ENCODE peak calls at places on chromosomes 13 and 19, in ten cellular contexts. H, S, I, D, W, M, U, Z, Y and X are unnamed samples.

GRCh38 chr19:6248856-6249255 is 30.9 kb downstream of the MLLT1 start:
- DNase-seq in H (no peak), S (no peak), I (no peak), D (no peak), W (no peak), M (no peak), U (no peak), Z (no peak), Y (no peak), X (no peak)

GRCh38 chr13:71751074-71751473 is 115.9 kb downstream of the DACH1 start:
- DNase-seq in H (no peak), S (no peak), I (no peak), D (no peak), W (no peak), M (no peak), U (no peak), Z (no peak), Y (no peak), X (no peak)

GRCh38 chr19:6260912-6261636 is 18.7 kb downstream of the MLLT1 start:
- DNase-seq in H (peak; percentile 44), S (peak; percentile 35), I (no peak), D (no peak), W (peak; percentile 17), M (peak; percentile 64), U (no peak), Z (no peak), Y (no peak), X (no peak)

GRCh38 chr13:29594710-29595379 is 643 bp downstream of the SLC7A1 start:
- DNase-seq in H (peak; percentile 49), S (peak; percentile 66), I (peak; percentile 68), D (peak; percentile 87), W (peak; percentile 80), M (peak; percentile 78), U (peak; percentile 90), Z (peak; percentile 65), Y (peak; percentile 54), X (peak; percentile 35)

GRCh38 chr13:73063166-73063565 is 4.4 kb downstream of the KLF5 start:
- DNase-seq in H (no peak), S (no peak), I (no peak), D (no peak), W (no peak), M (no peak), U (no peak), Z (no peak), Y (no peak), X (no peak)

GRCh38 chr13:60258349-60258748 is 94.6 kb upstream of the DIAPH3 start:
- DNase-seq in H (no peak), S (no peak), I (no peak), D (no peak), W (no peak), M (no peak), U (no peak), Z (no peak), Y (no peak), X (no peak)

GRCh38 chr19:49142866-49143335 is 12.3 kb downstream of the HRC start:
- DNase-seq in H (peak; percentile 92), S (peak; percentile 94), I (peak; percentile 98), D (peak; percentile 93), W (peak; percentile 83), M (peak; percentile 93), U (peak; percentile 94), Z (peak; percentile 91), Y (peak; percentile 60), X (peak; percentile 72)

GRCh38 chr13:88919970-88920628 is 1248.9 kb downstream of the SLITRK5 start:
- DNase-seq in H (no peak), S (no peak), I (no peak), D (no peak), W (no peak), M (no peak), U (no peak), Z (no peak), Y (peak; percentile 2), X (no peak)

GRCh38 chr19:15468675-15469512 is 4.5 kb upstream of the RASAL3 start:
- DNase-seq in H (peak; percentile 49), S (no peak), I (no peak), D (no peak), W (no peak), M (no peak), U (no peak), Z (no peak), Y (no peak), X (no peak)

GRCh38 chr19:15464394-15465385 is at the start of gene RASAL3:
- DNase-seq in H (no peak), S (no peak), I (no peak), D (no peak), W (no peak), M (peak; percentile 57), U (no peak), Z (peak; percentile 60), Y (peak; percentile 66), X (no peak)

GRCh38 chr19:15466851-15467733 is 2.7 kb upstream of the RASAL3 start:
- DNase-seq in H (peak; percentile 99), S (no peak), I (no peak), D (no peak), W (no peak), M (no peak), U (no peak), Z (peak; percentile 23), Y (peak; percentile 35), X (no peak)

GRCh38 chr19:15469513-15470297 is 5.4 kb upstream of the RASAL3 start:
- DNase-seq in H (no peak), S (no peak), I (no peak), D (no peak), W (no peak), M (peak; percentile 58), U (no peak), Z (peak; percentile 24), Y (no peak), X (no peak)

DNA sequence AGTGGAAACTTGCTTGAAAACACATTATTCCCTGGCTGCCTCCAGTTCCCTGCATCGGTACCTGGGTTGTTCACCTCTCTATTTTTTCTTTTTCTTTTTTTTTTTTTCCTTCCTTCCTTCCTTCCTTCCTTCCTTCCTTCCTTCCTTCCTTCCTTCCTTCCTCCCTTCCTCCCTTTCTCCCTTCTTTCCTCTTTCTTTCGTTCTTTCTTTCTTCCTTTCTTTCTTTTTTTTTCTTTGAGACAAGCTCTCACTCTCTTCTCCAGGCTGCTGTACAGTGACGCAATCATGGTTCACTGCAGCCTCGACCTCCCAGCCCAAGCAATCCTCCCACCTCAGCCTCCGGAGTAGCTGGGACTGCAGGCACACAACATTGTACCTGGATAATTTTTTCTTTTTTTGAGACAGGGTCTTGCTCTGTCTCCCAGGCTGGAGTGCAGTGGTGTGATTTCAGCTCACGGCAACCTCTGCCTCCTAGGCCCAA is 3.4 kb upstream of the RASAL3 start:
- DNase-seq in H (no peak), S (no peak), I (no peak), D (no peak), W (no peak), M (no peak), U (no peak), Z (no peak), Y (no peak), X (no peak)
- H3K4me1 ChIP-seq in H (peaks cover 39% of the 10 kb centered on the region), S (peaks cover 8% of the 10 kb centered on the region), I (no peaks in the 10 kb centered on the region), D (peaks cover 9% of the 10 kb centered on the region), W (peaks cover 7% of the 10 kb centered on the region), M (no peaks in the 10 kb centered on the region), U (no peaks in the 10 kb centered on the region), Z (peaks cover 21% of the 10 kb centered on the region), Y (peaks cover 53% of the 10 kb centered on the region), X (no peaks in the 10 kb centered on the region)

DNA sequence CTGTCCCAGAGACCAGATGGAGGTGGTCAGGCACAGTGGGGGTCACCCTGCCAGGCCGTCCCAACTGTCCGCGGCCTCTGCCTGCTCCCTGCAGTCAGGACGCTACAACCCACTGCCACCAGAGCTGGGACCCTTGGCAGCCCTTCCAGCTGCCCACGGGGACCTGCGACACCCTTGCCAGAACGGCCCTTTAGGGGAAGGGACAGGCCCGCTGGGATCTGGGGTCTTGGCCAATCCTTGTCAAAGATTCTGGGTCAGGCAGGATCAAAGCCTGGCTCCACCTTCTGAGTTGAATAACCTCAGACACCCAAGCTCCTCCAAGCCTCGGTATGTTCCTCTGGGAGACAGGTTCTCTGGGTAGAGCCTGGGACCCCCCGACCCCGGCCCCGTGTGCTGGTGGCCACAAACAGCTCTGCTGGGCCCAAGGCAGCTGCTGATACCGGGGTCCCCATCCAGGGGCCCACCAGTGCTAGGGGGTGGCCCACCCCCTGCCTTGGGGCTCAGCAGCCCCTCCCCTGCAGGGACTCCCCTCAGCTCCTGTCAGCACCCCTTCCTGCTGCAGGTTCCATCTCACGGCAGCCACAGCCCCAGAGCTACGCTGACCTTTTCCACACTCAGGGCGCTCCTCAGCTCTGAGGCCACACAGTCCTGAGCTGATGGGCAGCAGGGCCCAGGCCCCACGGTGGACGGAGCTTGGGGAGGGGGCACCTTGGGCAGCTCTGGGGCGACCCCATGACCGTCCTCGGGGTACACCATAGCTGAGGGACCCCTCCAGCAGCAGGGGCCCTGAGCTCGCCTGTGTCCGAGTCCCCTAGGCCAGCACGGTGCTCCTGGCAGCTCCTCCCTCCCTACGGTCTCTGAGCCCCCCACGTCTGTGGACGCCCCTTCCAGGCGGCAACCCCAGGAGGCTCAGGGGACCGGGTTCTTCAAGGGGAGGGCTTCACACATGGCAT is 18.4 kb downstream of the SBNO2 start:
- DNase-seq in H (no peak), S (no peak), I (no peak), D (no peak), W (no peak), M (no peak), U (no peak), Z (no peak), Y (no peak), X (no peak)
- H3K4me1 ChIP-seq in H (peaks cover 3% of the 10 kb centered on the region), S (peaks cover 25% of the 10 kb centered on the region), I (peaks cover 8% of the 10 kb centered on the region), D (peaks cover 56% of the 10 kb centered on the region), W (no peaks in the 10 kb centered on the region), M (peaks cover 33% of the 10 kb centered on the region), U (peaks cover 17% of the 10 kb centered on the region), Z (peaks cover 20% of the 10 kb centered on the region), Y (no peaks in the 10 kb centered on the region), X (peaks cover 58% of the 10 kb centered on the region)

GRCh38 chr19:1259873-1260748 is 9.0 kb upstream of the CIRBP start:
- DNase-seq in H (peak; percentile 24), S (no peak), I (no peak), D (peak; percentile 75), W (no peak), M (no peak), U (no peak), Z (peak; percentile 63), Y (peak; percentile 70), X (no peak)

GRCh38 chr19:1260749-1261511 is 8.2 kb upstream of the CIRBP start:
- DNase-seq in H (peak; percentile 96), S (peak; percentile 97), I (peak; percentile 98), D (peak; percentile 98), W (peak; percentile 93), M (peak; percentile 99), U (peak; percentile 98), Z (peak; percentile 98), Y (peak; percentile 97), X (no peak)

GRCh38 chr19:1258161-1258492 is 9.7 kb downstream of the MIDN start:
- DNase-seq in H (no peak), S (no peak), I (no peak), D (no peak), W (no peak), M (no peak), U (no peak), Z (no peak), Y (no peak), X (no peak)

GRCh38 chr19:1258707-1259205 is 10.4 kb downstream of the MIDN start:
- DNase-seq in H (no peak), S (no peak), I (no peak), D (no peak), W (no peak), M (no peak), U (no peak), Z (no peak), Y (no peak), X (no peak)

GRCh38 chr19:1259206-1259872 is 9.8 kb upstream of the CIRBP start:
- DNase-seq in H (peak; percentile 62), S (peak; percentile 79), I (no peak), D (peak; percentile 87), W (peak; percentile 84), M (peak; percentile 89), U (no peak), Z (peak; percentile 88), Y (peak; percentile 82), X (no peak)
- H3K4me1 ChIP-seq in H (peaks cover 47% of the 10 kb centered on the region), S (peaks cover 89% of the 10 kb centered on the region), I (peaks cover 21% of the 10 kb centered on the region), D (peaks cover 80% of the 10 kb centered on the region), W (peaks cover 78% of the 10 kb centered on the region), M (peaks cover 57% of the 10 kb centered on the region), U (peaks cover 33% of the 10 kb centered on the region), Z (peaks cover 79% of the 10 kb centered on the region), Y (peaks cover 77% of the 10 kb centered on the region), X (peaks cover 78% of the 10 kb centered on the region)

DNA sequence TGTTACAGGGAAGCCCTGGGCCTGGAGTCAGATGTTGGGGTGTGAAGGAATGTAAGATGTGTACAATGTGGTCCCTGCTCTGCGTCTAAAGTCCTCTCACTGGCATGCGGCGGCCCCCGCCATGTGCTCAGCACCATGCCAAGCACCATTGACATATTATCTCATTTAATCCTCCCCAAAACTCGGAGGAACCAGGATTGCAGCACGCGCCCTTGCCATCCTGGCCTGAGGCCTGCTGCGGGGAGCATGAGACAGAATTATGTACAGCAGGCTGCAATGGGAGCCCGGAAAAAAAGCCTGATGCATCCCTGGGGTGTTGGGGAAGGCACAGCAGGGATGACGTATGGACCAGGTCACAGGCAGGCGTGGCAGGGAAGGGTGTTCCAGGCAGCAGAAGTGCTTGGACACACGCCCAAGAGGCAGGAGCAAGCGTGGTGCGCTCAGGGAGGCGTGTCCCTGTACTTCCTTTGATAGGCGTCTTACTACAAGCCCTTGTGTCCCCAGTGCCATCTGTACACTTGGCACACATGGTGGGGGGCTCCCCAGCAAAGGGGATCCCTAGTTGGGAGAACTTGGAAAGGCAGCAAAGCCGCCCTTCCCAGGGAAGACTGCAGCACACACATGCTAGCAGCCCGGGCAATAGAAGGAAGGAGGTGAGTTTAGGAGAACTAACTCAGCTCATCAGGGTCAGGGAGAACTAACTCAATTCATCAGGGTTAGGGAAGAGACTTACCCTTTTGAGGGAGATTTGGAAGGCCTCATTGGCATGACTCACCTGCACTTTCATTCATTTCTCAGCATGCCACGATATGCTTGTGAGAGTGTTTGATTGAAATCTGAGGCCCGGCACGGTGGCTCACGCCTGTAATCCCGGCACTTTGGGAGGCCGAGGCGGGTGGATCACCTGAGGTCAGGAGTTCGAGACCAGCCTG is 3.5 kb downstream of the EVI5L start:
- DNase-seq in H (no peak), S (peak; percentile 75), I (no peak), D (no peak), W (no peak), M (no peak), U (no peak), Z (peak; percentile 91), Y (no peak), X (no peak)
- H3K4me1 ChIP-seq in H (peaks cover 11% of the 10 kb centered on the region), S (peaks cover 29% of the 10 kb centered on the region), I (peaks cover 2% of the 10 kb centered on the region), D (peaks cover 25% of the 10 kb centered on the region), W (peaks cover 15% of the 10 kb centered on the region), M (no peaks in the 10 kb centered on the region), U (peaks cover 3% of the 10 kb centered on the region), Z (peaks cover 28% of the 10 kb centered on the region), Y (peaks cover 16% of the 10 kb centered on the region), X (peaks cover 3% of the 10 kb centered on the region)